ENCODE peak calls at places on chromosomes 16 and 17, in five cellular contexts. L is AG10803, D is G401, X is NAMALWA, Z is HuH-7.5. U is an unnamed sample.

GRCh38 chr16:85783441-85783840 is 15.9 kb downstream of the EMC8 start:
- DNase-seq in L (no peak), D (no peak), X (peak), Z (no peak), U (no peak)

GRCh38 chr17:31329221-31329620 is 7.8 kb upstream of the EVI2A start:
- DNase-seq in L (peak), D (no peak), X (no peak), Z (no peak), U (peak)

GRCh38 chr17:8016632-8017424 is 14.4 kb downstream of the GUCY2D start:
- DNase-seq in L (no peak), D (peak), X (peak), Z (peak), U (no peak)

GRCh38 chr17:39538875-39539274 is 68.8 kb downstream of the NEUROD2 start:
- DNase-seq in L (no peak), D (no peak), X (no peak), Z (no peak), U (no peak)

GRCh38 chr16:88775825-88776224 is 9.2 kb downstream of the PIEZO1 start:
- DNase-seq in L (no peak), D (no peak), X (no peak), Z (no peak), U (no peak)

GRCh38 chr16:88854306-88855111 is 2.2 kb downstream of the GALNS start:
- DNase-seq in L (no peak), D (no peak), X (peak), Z (no peak), U (no peak)

GRCh38 chr17:40062347-40063033 is at the start of gene THRA:
- DNase-seq in L (peak), D (peak), X (peak), Z (peak), U (peak)

GRCh38 chr16:56310685-56311084 is 114.7 kb downstream of the AMFR start:
- DNase-seq in L (no peak), D (no peak), X (no peak), Z (no peak), U (no peak)

GRCh38 chr17:38711792-38712571 is 6.9 kb downstream of the MLLT6 start:
- DNase-seq in L (no peak), D (no peak), X (no peak), Z (no peak), U (no peak)

GRCh38 chr16:48498761-48499600 is 111.0 kb downstream of the N4BP1 start:
- DNase-seq in L (peak), D (no peak), X (no peak), Z (no peak), U (peak)

GRCh38 chr17:75503976-75504346 is 11.4 kb downstream of the CASKIN2 start:
- DNase-seq in L (no peak), D (no peak), X (no peak), Z (no peak), U (no peak)